ENCODE peak calls at places on chromosomes 4 and X, in four cellular contexts. One of them, this sample, is unnamed. For H3K36me3, the result is how much of the 10 kb centered on the place peaks cover.

GRCh38 chrX:154136627-154137161 is 7.3 kb upstream of the OPN1LW start:
- DNase-seq in heart right ventricle: peak
- DNase-seq in GM23248: peak
- DNase-seq in SJCRH30: peak
- DNase-seq in this sample: peak

GRCh38 chr4:20859097-20859781 is 159.0 kb downstream of the PACRGL start:
- DNase-seq in GM23248: no peak
- DNase-seq in SJCRH30: no peak
- DNase-seq in heart right ventricle: no peak
- DNase-seq in this sample: no peak

GRCh38 chr4:41628916-41629315 is 91.0 kb downstream of the LIMCH1 start:
- DNase-seq in heart right ventricle: no peak
- DNase-seq in GM23248: no peak
- DNase-seq in SJCRH30: no peak
- DNase-seq in this sample: no peak

GRCh38 chr4:75637176-75637575 is 6.8 kb upstream of the CDKL2 start:
- DNase-seq in GM23248: peak
- DNase-seq in heart right ventricle: no peak
- DNase-seq in SJCRH30: no peak
- DNase-seq in this sample: no peak

GRCh38 chrX:106932492-106932923 is 12.3 kb downstream of the CLDN2 start:
- DNase-seq in GM23248: peak
- DNase-seq in SJCRH30: no peak
- DNase-seq in heart right ventricle: no peak
- DNase-seq in this sample: no peak

GRCh38 chr4:40357738-40358137 is 22.6 kb downstream of the CHRNA9 start:
- DNase-seq in SJCRH30: no peak
- DNase-seq in heart right ventricle: no peak
- DNase-seq in GM23248: no peak
- DNase-seq in this sample: no peak

GRCh38 chr4:73586040-73586439 is 34.2 kb downstream of the RASSF6 start:
- DNase-seq in SJCRH30: no peak
- DNase-seq in heart right ventricle: no peak
- DNase-seq in GM23248: no peak
- DNase-seq in this sample: no peak

GRCh38 chrX:115229337-115229991 is 4.4 kb downstream of the LRCH2 start:
- DNase-seq in heart right ventricle: no peak
- DNase-seq in SJCRH30: no peak
- DNase-seq in GM23248: no peak
- DNase-seq in this sample: no peak

GRCh38 chr4:156779774-156780173 is 191.8 kb downstream of the PDGFC start:
- DNase-seq in SJCRH30: no peak
- DNase-seq in GM23248: peak
- DNase-seq in heart right ventricle: no peak
- DNase-seq in this sample: no peak

GRCh38 chr4:120506536-120506935 is 416.0 kb downstream of the PRDM5 start:
- DNase-seq in heart right ventricle: no peak
- DNase-seq in GM23248: no peak
- DNase-seq in SJCRH30: no peak
- DNase-seq in this sample: no peak

GRCh38 chrX:8404443-8404842 is 60.2 kb upstream of the VCX3B start:
- DNase-seq in heart right ventricle: peak
- DNase-seq in SJCRH30: no peak
- DNase-seq in GM23248: no peak
- DNase-seq in this sample: no peak

GRCh38 chrX:79364306-79364705 is 2.8 kb downstream of the ITM2A start:
- DNase-seq in SJCRH30: no peak
- DNase-seq in heart right ventricle: no peak
- DNase-seq in GM23248: no peak
- DNase-seq in this sample: no peak

GRCh38 chr4:113012776-113013175 is 36.7 kb upstream of the ANK2 start:
- DNase-seq in heart right ventricle: no peak
- DNase-seq in SJCRH30: no peak
- DNase-seq in GM23248: no peak
- DNase-seq in this sample: no peak

GRCh38 chr4:139922625-139923024 is 231.4 kb downstream of the MAML3 start:
- DNase-seq in heart right ventricle: peak
- DNase-seq in GM23248: peak
- DNase-seq in SJCRH30: no peak
- DNase-seq in this sample: no peak

GRCh38 chrX:12997898-12998687 is 23.2 kb downstream of the TMSB4X start:
- DNase-seq in GM23248: no peak
- DNase-seq in SJCRH30: no peak
- DNase-seq in heart right ventricle: no peak
- DNase-seq in this sample: no peak
- H3K27ac ChIP-seq in GM23248: no peak
- H3K27ac ChIP-seq in SJCRH30: no peak
- H3K27ac ChIP-seq in heart right ventricle: no peak
- H3K27ac ChIP-seq in this sample: peak

GRCh38 chr4:5686338-5686737 is 22.0 kb downstream of the EVC2 start:
- DNase-seq in SJCRH30: no peak
- DNase-seq in heart right ventricle: no peak
- DNase-seq in GM23248: no peak
- DNase-seq in this sample: no peak
- H3K36me3 ChIP-seq in SJCRH30: under half
- H3K36me3 ChIP-seq in heart right ventricle: under half
- H3K36me3 ChIP-seq in GM23248: under half
- H3K36me3 ChIP-seq in this sample: under half

GRCh38 chr4:109441858-109442480 is 8.4 kb downstream of the SEC24B start:
- DNase-seq in GM23248: peak
- DNase-seq in SJCRH30: peak
- DNase-seq in heart right ventricle: no peak
- DNase-seq in this sample: no peak

GRCh38 chr4:109435635-109436034 is 2.0 kb downstream of the SEC24B start:
- DNase-seq in GM23248: peak
- DNase-seq in heart right ventricle: no peak
- DNase-seq in SJCRH30: no peak
- DNase-seq in this sample: no peak

GRCh38 chr4:109444182-109444844 is 10.7 kb downstream of the SEC24B start:
- DNase-seq in heart right ventricle: no peak
- DNase-seq in GM23248: no peak
- DNase-seq in SJCRH30: no peak
- DNase-seq in this sample: no peak

GRCh38 chr4:109436504-109436903 is 2.9 kb downstream of the SEC24B start:
- DNase-seq in GM23248: no peak
- DNase-seq in SJCRH30: no peak
- DNase-seq in heart right ventricle: no peak
- DNase-seq in this sample: no peak

GRCh38 chr4:109440948-109441347 is 7.3 kb downstream of the SEC24B start:
- DNase-seq in GM23248: peak
- DNase-seq in heart right ventricle: no peak
- DNase-seq in SJCRH30: no peak
- DNase-seq in this sample: no peak
- H3K27ac ChIP-seq in GM23248: no peak
- H3K27ac ChIP-seq in heart right ventricle: no peak
- H3K27ac ChIP-seq in SJCRH30: no peak
- H3K27ac ChIP-seq in this sample: no peak

GRCh38 chrX:18900401-18900976 is 83.4 kb downstream of the PHKA2 start:
- DNase-seq in GM23248: no peak
- DNase-seq in heart right ventricle: no peak
- DNase-seq in SJCRH30: no peak
- DNase-seq in this sample: no peak
- H3K36me3 ChIP-seq in GM23248: under half
- H3K36me3 ChIP-seq in heart right ventricle: under half
- H3K36me3 ChIP-seq in SJCRH30: under half
- H3K36me3 ChIP-seq in this sample: under half

GRCh38 chr4:126269106-126269505 is 954.4 kb downstream of the FAT4 start:
- DNase-seq in heart right ventricle: peak
- DNase-seq in GM23248: peak
- DNase-seq in SJCRH30: no peak
- DNase-seq in this sample: peak
- H3K27ac ChIP-seq in heart right ventricle: no peak
- H3K27ac ChIP-seq in GM23248: peak
- H3K27ac ChIP-seq in SJCRH30: no peak
- H3K27ac ChIP-seq in this sample: peak

GRCh38 chr4:2337131-2337723 is 75.3 kb upstream of the MXD4 start:
- DNase-seq in GM23248: no peak
- DNase-seq in SJCRH30: no peak
- DNase-seq in heart right ventricle: no peak
- DNase-seq in this sample: no peak
- H3K36me3 ChIP-seq in GM23248: under half
- H3K36me3 ChIP-seq in SJCRH30: under half
- H3K36me3 ChIP-seq in heart right ventricle: under half
- H3K36me3 ChIP-seq in this sample: under half

GRCh38 chrX:100494974-100495373 is 84.9 kb upstream of the PCDH19 start:
- DNase-seq in SJCRH30: no peak
- DNase-seq in heart right ventricle: no peak
- DNase-seq in GM23248: no peak
- DNase-seq in this sample: no peak

GRCh38 chrX:100494570-100494969 is 84.5 kb upstream of the PCDH19 start:
- DNase-seq in SJCRH30: no peak
- DNase-seq in heart right ventricle: no peak
- DNase-seq in GM23248: no peak
- DNase-seq in this sample: no peak

GRCh38 chrX:100491174-100491573 is 81.1 kb upstream of the PCDH19 start:
- DNase-seq in heart right ventricle: no peak
- DNase-seq in GM23248: no peak
- DNase-seq in SJCRH30: no peak
- DNase-seq in this sample: no peak
- H3K27ac ChIP-seq in heart right ventricle: no peak
- H3K27ac ChIP-seq in GM23248: no peak
- H3K27ac ChIP-seq in SJCRH30: no peak
- H3K27ac ChIP-seq in this sample: no peak

GRCh38 chr4:54696649-54697048 is 38.9 kb downstream of the KIT start:
- DNase-seq in SJCRH30: no peak
- DNase-seq in GM23248: no peak
- DNase-seq in heart right ventricle: no peak
- DNase-seq in this sample: no peak
- H3K36me3 ChIP-seq in SJCRH30: under half
- H3K36me3 ChIP-seq in GM23248: under half
- H3K36me3 ChIP-seq in heart right ventricle: under half
- H3K36me3 ChIP-seq in this sample: under half

This sample was measured in left ventricle myocardium inferior.